ENCODE peak calls at places on chromosomes 16 and 17, in five cellular contexts. Q is stimulated activated CD4-positive, alpha-beta T cell treated with anti-CD3 and anti-CD28 coated beads, Interleukin-15, amount 100 ng/mL, for 1 hour; P is right cardiac atrium; R is fibroblast of the conjunctiva; N is skeletal muscle cell. E is an unnamed sample.

GRCh38 chr17:50114849-50115357 is 15.1 kb downstream of the SAMD14 start:
- DNase-seq in Q (no peak), P (no peak), R (peak), N (no peak), E (peak)

GRCh38 chr17:16273499-16273898 is 56.5 kb downstream of the PIGL start:
- DNase-seq in Q (no peak), P (no peak), R (no peak), N (no peak), E (no peak)

GRCh38 chr16:50267651-50268050 is 1.3 kb downstream of the ADCY7 start:
- DNase-seq in Q (no peak), P (peak), R (no peak), N (no peak), E (no peak)

GRCh38 chr17:42312285-42313130 is 24.2 kb downstream of the STAT5A start:
- DNase-seq in Q (peak), P (peak), R (peak), N (no peak), E (peak)

GRCh38 chr16:1900452-1900774 is 17.8 kb downstream of the HS3ST6 start:
- DNase-seq in Q (no peak), P (no peak), R (no peak), N (no peak), E (no peak)

GRCh38 chr17:35214631-35215273 is 20.6 kb upstream of the SLC35G3 start:
- DNase-seq in Q (no peak), P (no peak), R (no peak), N (no peak), E (no peak)

GRCh38 chr17:2122641-2123302 is 67.9 kb downstream of the HIC1 start:
- DNase-seq in Q (no peak), P (peak), R (no peak), N (no peak), E (peak)

GRCh38 chr17:3747805-3748204 is 24.1 kb downstream of the HASPIN start:
- DNase-seq in Q (no peak), P (peak), R (no peak), N (no peak), E (no peak)

GRCh38 chr16:12340151-12340733 is 363.7 kb downstream of the SNX29 start:
- DNase-seq in Q (no peak), P (no peak), R (no peak), N (no peak), E (no peak)

GRCh38 chr16:87161822-87162676 is 155.1 kb downstream of the C16orf95 start:
- DNase-seq in Q (no peak), P (no peak), R (no peak), N (no peak), E (peak)

GRCh38 chr16:86307518-86307903 is 202.8 kb upstream of the FOXF1 start:
- DNase-seq in Q (no peak), P (no peak), R (peak), N (peak), E (no peak)

E was measured in A673.